ENCODE peak calls at places on chromosomes 4 and X, in seven cellular contexts. H is progenitor cell of endocrine pancreas, Y is GM13977, K is pancreas, M is stomach, I is epithelial cell of esophagus, F is tibial nerve. U is an unnamed sample.

GRCh38 chrX:152915541-152916241 is 17.8 kb downstream of the ZNF185 start:
- DNase-seq in I (peak), Y (peak), K (no peak), F (no peak), M (no peak), H (peak), U (no peak)

GRCh38 chr4:120209706-120210105 is 143.1 kb upstream of the MAD2L1 start:
- DNase-seq in I (no peak), Y (no peak), M (no peak), F (no peak), H (no peak), K (no peak), U (no peak)

GRCh38 chr4:29734785-29735184 is 985.4 kb upstream of the PCDH7 start:
- DNase-seq in F (no peak), Y (no peak), H (no peak), I (no peak), M (no peak), K (no peak), U (no peak)

GRCh38 chr4:101169044-101170014 is 178.0 kb downstream of the PPP3CA start:
- DNase-seq in M (peak), I (peak), K (peak), H (peak), Y (peak), F (no peak), U (no peak)

GRCh38 chrX:47458528-47458927 is 24.5 kb downstream of the ZNF41 start:
- DNase-seq in F (no peak), I (no peak), K (no peak), H (no peak), M (no peak), Y (no peak), U (no peak)

GRCh38 chr4:3372933-3373465 is 68.8 kb upstream of the HGFAC start:
- DNase-seq in M (peak), Y (no peak), H (no peak), K (no peak), I (no peak), F (peak), U (no peak)

GRCh38 chr4:23629421-23629820 is 260.4 kb downstream of the PPARGC1A start:
- DNase-seq in K (no peak), Y (no peak), I (no peak), M (no peak), F (no peak), H (no peak), U (no peak)

GRCh38 chr4:140996757-140997156 is 136.5 kb downstream of the RNF150 start:
- DNase-seq in M (no peak), I (no peak), F (no peak), Y (no peak), K (no peak), H (no peak), U (no peak)

GRCh38 chrX:38664285-38664684 is 102.9 kb downstream of the TSPAN7 start:
- DNase-seq in F (no peak), M (no peak), K (no peak), H (no peak), Y (no peak), I (peak), U (no peak)

GRCh38 chr4:137700072-137700471 is 167.8 kb upstream of the PCDH18 start:
- DNase-seq in M (no peak), H (no peak), I (no peak), F (no peak), Y (no peak), K (no peak), U (no peak)

GRCh38 chr4:2964077-2964471 is 703 bp downstream of the GRK4 start:
- DNase-seq in Y (peak), K (no peak), F (no peak), I (no peak), M (no peak), H (no peak), U (no peak)

GRCh38 chrX:18931972-18932371 is 51.9 kb downstream of the PHKA2 start:
- DNase-seq in M (no peak), K (no peak), H (no peak), I (peak), Y (no peak), F (no peak), U (no peak)

GRCh38 chr4:101068115-101068514 is 279.2 kb downstream of the PPP3CA start:
- DNase-seq in F (no peak), Y (no peak), H (no peak), K (no peak), I (no peak), M (no peak), U (no peak)

GRCh38 chr4:112423591-112423990 is 92.4 kb downstream of the NEUROG2 start:
- DNase-seq in H (no peak), Y (no peak), K (no peak), M (no peak), I (no peak), F (no peak), U (no peak)

GRCh38 chr4:8394806-8395205 is 45.7 kb downstream of the ACOX3 start:
- DNase-seq in F (no peak), Y (no peak), K (no peak), H (no peak), I (no peak), M (no peak), U (no peak)

GRCh38 chr4:17030543-17030942 is 132.1 kb upstream of the LDB2 start:
- DNase-seq in K (no peak), H (no peak), M (no peak), Y (no peak), F (no peak), I (peak), U (no peak)

GRCh38 chrX:107978707-107979307 is 3.4 kb downstream of the TEX13B start:
- DNase-seq in M (no peak), H (no peak), I (peak), F (no peak), K (no peak), Y (no peak), U (no peak)

GRCh38 chr4:168825975-168826374 is 184.1 kb downstream of the CBR4 start:
- DNase-seq in Y (no peak), K (no peak), M (no peak), F (no peak), I (no peak), H (no peak), U (no peak)

GRCh38 chr4:88418411-88418810 is 38.5 kb upstream of the HERC5 start:
- DNase-seq in Y (no peak), H (no peak), M (no peak), K (no peak), I (no peak), F (no peak), U (no peak)

GRCh38 chrX:10516781-10517322 is 103.5 kb downstream of the MID1 start:
- DNase-seq in I (no peak), M (no peak), Y (no peak), H (no peak), K (no peak), F (no peak), U (no peak)

GRCh38 chrX:10514891-10515290 is 105.5 kb downstream of the MID1 start:
- DNase-seq in K (no peak), H (no peak), Y (no peak), F (no peak), I (no peak), M (no peak), U (no peak)

GRCh38 chrX:10512258-10512657 is 108.1 kb downstream of the MID1 start:
- DNase-seq in I (peak), H (no peak), F (no peak), M (no peak), K (no peak), Y (no peak), U (no peak)

GRCh38 chrX:10512741-10513140 is 107.6 kb downstream of the MID1 start:
- DNase-seq in Y (no peak), K (no peak), I (no peak), H (no peak), F (no peak), M (no peak), U (no peak)

GRCh38 chrX:10513974-10514373 is 106.4 kb downstream of the MID1 start:
- DNase-seq in K (no peak), H (no peak), F (no peak), Y (no peak), I (no peak), M (no peak), U (no peak)
- TF ChIP-seq CTCF in K (no peak), H (no peak), F (no peak), Y (no peak), I (no peak), M (no peak), U (peak)

GRCh38 chrX:78168065-78168464 is 28.6 kb upstream of the TAF9B start:
- DNase-seq in M (no peak), I (peak), H (no peak), K (no peak), F (no peak), Y (no peak), U (no peak)
- TF ChIP-seq CTCF in M (no peak), I (no peak), H (no peak), K (no peak), F (no peak), Y (no peak), U (no peak)

DNA sequence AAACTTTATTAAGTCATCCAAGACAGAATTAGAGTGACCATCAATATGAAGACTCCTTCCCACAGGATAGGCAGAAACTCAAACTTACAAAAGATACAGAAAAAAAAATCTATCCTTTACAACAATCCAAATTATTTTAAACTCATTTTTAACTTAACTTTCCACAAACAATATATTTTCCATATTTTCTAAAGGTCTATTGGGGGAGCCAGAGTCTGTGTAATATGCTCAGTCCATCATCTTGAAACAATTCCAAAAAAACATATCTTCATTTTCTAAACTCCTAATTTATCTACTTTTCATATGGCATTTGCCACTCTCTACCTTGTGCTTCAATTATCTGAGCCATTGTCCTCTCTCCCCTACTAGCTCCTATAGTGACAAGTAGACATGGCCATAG is 378.1 kb downstream of the PDGFC start:
- DNase-seq in K (no peak), F (no peak), H (no peak), M (no peak), Y (no peak), I (no peak), U (no peak)
- TF ChIP-seq CTCF in K (no peak), F (no peak), H (no peak), M (no peak), Y (no peak), I (no peak), U (no peak)

GRCh38 chr4:152579916-152580315 is 44.0 kb upstream of the FBXW7 start:
- DNase-seq in M (no peak), Y (no peak), K (no peak), I (no peak), F (no peak), H (no peak), U (no peak)

GRCh38 chr4:152579107-152579764 is 43.3 kb upstream of the FBXW7 start:
- DNase-seq in H (no peak), Y (no peak), M (no peak), I (no peak), F (no peak), K (no peak), U (no peak)

GRCh38 chr4:152585036-152585439 is 49.1 kb upstream of the FBXW7 start:
- DNase-seq in M (no peak), I (no peak), Y (no peak), F (no peak), K (no peak), H (no peak), U (no peak)

GRCh38 chr4:152578670-152579069 is 42.8 kb upstream of the FBXW7 start:
- DNase-seq in H (no peak), F (no peak), I (no peak), K (no peak), Y (no peak), M (no peak), U (no peak)

GRCh38 chr4:152581536-152582160 is 45.8 kb upstream of the FBXW7 start:
- DNase-seq in F (no peak), H (no peak), Y (no peak), M (no peak), K (no peak), I (no peak), U (no peak)
- TF ChIP-seq CTCF in F (no peak), H (peak), Y (no peak), M (no peak), K (no peak), I (no peak), U (peak)

GRCh38 chr4:165462009-165462408 is 83.2 kb downstream of the CPE start:
- DNase-seq in M (no peak), H (no peak), F (no peak), K (no peak), Y (no peak), I (no peak), U (no peak)
- TF ChIP-seq CTCF in M (no peak), H (peak), F (no peak), K (no peak), Y (no peak), I (no peak), U (no peak)

GRCh38 chrX:68808686-68809357 is 20.0 kb upstream of the EFNB1 start:
- DNase-seq in M (no peak), F (no peak), H (no peak), I (no peak), Y (no peak), K (no peak), U (no peak)
- TF ChIP-seq CTCF in M (no peak), F (peak), H (peak), I (peak), Y (peak), K (no peak), U (peak)

DNA sequence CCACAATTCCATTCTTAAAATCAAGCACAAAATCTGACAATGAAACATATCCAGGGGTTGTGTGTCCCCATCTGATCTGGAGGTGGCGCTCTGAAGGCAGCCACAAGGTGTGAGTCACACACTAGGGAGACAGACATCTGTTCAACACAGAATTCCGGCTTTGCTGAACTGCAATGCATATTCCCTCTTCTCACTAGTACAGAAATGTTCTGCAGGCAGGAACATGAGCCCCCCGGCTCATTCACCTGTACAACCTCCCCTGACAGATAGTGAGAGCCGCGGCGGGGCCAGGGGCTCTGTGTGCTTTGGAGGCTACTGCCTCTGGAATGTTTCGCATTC is 41.9 kb downstream of the WDR1 start:
- DNase-seq in I (peak), Y (no peak), M (peak), K (no peak), F (no peak), H (no peak), U (no peak)
- TF ChIP-seq CTCF in I (peak), Y (peak), M (no peak), K (no peak), F (no peak), H (peak), U (peak)

GRCh38 chr4:108181704-108182103 is 13.0 kb upstream of the LEF1 start:
- DNase-seq in H (no peak), I (no peak), F (no peak), M (no peak), K (no peak), Y (peak), U (no peak)
- TF ChIP-seq CTCF in H (peak), I (no peak), F (no peak), M (no peak), K (no peak), Y (peak), U (peak)

U was measured in type B pancreatic cell.